ENCODE peak calls at places on chromosomes 3 and 15, in seven cellular contexts. One of them, this sample, is unnamed.
A peak's percentile ranks its signal among the peaks of the same experiment; 100 is the strongest.

GRCh38 chr15:90871097-90871715 is 2.8 kb downstream of the FURIN start:
- DNase-seq in IMR-90: no peak
- DNase-seq in substantia nigra: no peak
- DNase-seq in activated CD4-positive, CD25-positive, alpha-beta regulatory T cell: no peak
- DNase-seq in AG09309: no peak
- DNase-seq in mucosa of descending colon: peak; percentile 39
- DNase-seq in occipital lobe: no peak
- DNase-seq in this sample: no peak

GRCh38 chr3:171788546-171789351 is 21.5 kb downstream of the PLD1 start:
- DNase-seq in IMR-90: peak; percentile 94
- DNase-seq in substantia nigra: no peak
- DNase-seq in activated CD4-positive, CD25-positive, alpha-beta regulatory T cell: no peak
- DNase-seq in AG09309: peak; percentile 98
- DNase-seq in mucosa of descending colon: no peak
- DNase-seq in occipital lobe: no peak
- DNase-seq in this sample: peak; percentile 83

GRCh38 chr3:138137901-138138300 is 5.7 kb upstream of the A4GNT start:
- DNase-seq in IMR-90: no peak
- DNase-seq in substantia nigra: no peak
- DNase-seq in activated CD4-positive, CD25-positive, alpha-beta regulatory T cell: no peak
- DNase-seq in AG09309: no peak
- DNase-seq in mucosa of descending colon: no peak
- DNase-seq in occipital lobe: no peak
- DNase-seq in this sample: no peak

GRCh38 chr3:55486857-55487375 is at the start of gene WNT5A:
- DNase-seq in IMR-90: no peak
- DNase-seq in substantia nigra: no peak
- DNase-seq in activated CD4-positive, CD25-positive, alpha-beta regulatory T cell: no peak
- DNase-seq in AG09309: no peak
- DNase-seq in mucosa of descending colon: peak; percentile 23
- DNase-seq in occipital lobe: no peak
- DNase-seq in this sample: no peak

GRCh38 chr15:82952156-82953081 is at the start of gene HOMER2:
- DNase-seq in IMR-90: no peak
- DNase-seq in substantia nigra: peak; percentile 8
- DNase-seq in activated CD4-positive, CD25-positive, alpha-beta regulatory T cell: no peak
- DNase-seq in AG09309: no peak
- DNase-seq in mucosa of descending colon: peak; percentile 21
- DNase-seq in occipital lobe: no peak
- DNase-seq in this sample: no peak

GRCh38 chr3:13461169-13462124 is 18.7 kb upstream of the HDAC11 start:
- DNase-seq in IMR-90: peak; percentile 36
- DNase-seq in substantia nigra: no peak
- DNase-seq in activated CD4-positive, CD25-positive, alpha-beta regulatory T cell: peak; percentile 30
- DNase-seq in AG09309: no peak
- DNase-seq in mucosa of descending colon: peak; percentile 62
- DNase-seq in occipital lobe: no peak
- DNase-seq in this sample: no peak

GRCh38 chr3:82807781-82808180 is 1046.3 kb upstream of the GBE1 start:
- DNase-seq in IMR-90: no peak
- DNase-seq in substantia nigra: no peak
- DNase-seq in activated CD4-positive, CD25-positive, alpha-beta regulatory T cell: no peak
- DNase-seq in AG09309: no peak
- DNase-seq in mucosa of descending colon: no peak
- DNase-seq in occipital lobe: no peak
- DNase-seq in this sample: no peak

GRCh38 chr3:43786102-43786952 is 95.6 kb downstream of the ABHD5 start:
- DNase-seq in IMR-90: no peak
- DNase-seq in substantia nigra: no peak
- DNase-seq in activated CD4-positive, CD25-positive, alpha-beta regulatory T cell: no peak
- DNase-seq in AG09309: no peak
- DNase-seq in mucosa of descending colon: no peak
- DNase-seq in occipital lobe: no peak
- DNase-seq in this sample: no peak

GRCh38 chr3:48634661-48635221 is 520 bp downstream of the SLC26A6 start:
- DNase-seq in IMR-90: peak; percentile 51
- DNase-seq in substantia nigra: no peak
- DNase-seq in activated CD4-positive, CD25-positive, alpha-beta regulatory T cell: no peak
- DNase-seq in AG09309: no peak
- DNase-seq in mucosa of descending colon: peak; percentile 80
- DNase-seq in occipital lobe: no peak
- DNase-seq in this sample: peak; percentile 5

GRCh38 chr3:136498919-136499447 is 248.8 kb downstream of the PCCB start:
- DNase-seq in IMR-90: no peak
- DNase-seq in substantia nigra: no peak
- DNase-seq in activated CD4-positive, CD25-positive, alpha-beta regulatory T cell: no peak
- DNase-seq in AG09309: no peak
- DNase-seq in mucosa of descending colon: no peak
- DNase-seq in occipital lobe: no peak
- DNase-seq in this sample: no peak

GRCh38 chr3:130811552-130811951 is 64.9 kb upstream of the PIK3R4 start:
- DNase-seq in IMR-90: no peak
- DNase-seq in substantia nigra: no peak
- DNase-seq in activated CD4-positive, CD25-positive, alpha-beta regulatory T cell: no peak
- DNase-seq in AG09309: no peak
- DNase-seq in mucosa of descending colon: no peak
- DNase-seq in occipital lobe: no peak
- DNase-seq in this sample: no peak

This sample was measured in AG09319.